ENCODE peak calls at places on chromosomes 16 and 17, in five cellular contexts. I is Right ventricle myocardium superior, G is T-cell, X is OCI-LY7, P is aorta. D is an unnamed sample.

GRCh38 chr17:43367588-43368242 is 31.1 kb upstream of the ARL4D start:
- DNase-seq in P (no peak), X (peak; percentile 89), I (no peak), G (no peak), D (peak; percentile 91)

GRCh38 chr16:4918790-4919210 is 18.1 kb downstream of the PPL start:
- DNase-seq in I (no peak), X (no peak), P (no peak), G (no peak), D (no peak)

GRCh38 chr17:40063034-40063765 is 435 bp downstream of the THRA start:
- DNase-seq in G (peak; percentile 36), I (peak; percentile 66), X (peak; percentile 66), P (peak; percentile 83), D (peak; percentile 72)

GRCh38 chr17:28725660-28726395 is at the start of gene TLCD1:
- DNase-seq in I (peak; percentile 84), X (peak; percentile 52), P (peak; percentile 91), G (peak; percentile 57), D (peak; percentile 92)

GRCh38 chr16:68319185-68319908 is 8.5 kb downstream of the PRMT7 start:
- DNase-seq in I (no peak), X (no peak), G (no peak), P (no peak), D (no peak)

GRCh38 chr16:27373312-27373711 is 28.7 kb upstream of the IL21R start:
- DNase-seq in G (no peak), X (no peak), I (no peak), P (no peak), D (no peak)

GRCh38 chr17:74454197-74455024 is 12.0 kb upstream of the CD300A start:
- DNase-seq in X (peak; percentile 48), I (peak; percentile 96), G (peak; percentile 45), P (peak; percentile 96), D (no peak)

GRCh38 chr16:80719573-80719972 is 84.8 kb downstream of the CDYL2 start:
- DNase-seq in I (no peak), X (peak; percentile 13), P (no peak), G (peak; percentile 17), D (peak; percentile 41)

GRCh38 chr17:21213005-21213404 is 956 bp downstream of the TMEM11 start:
- DNase-seq in X (no peak), I (no peak), P (no peak), G (no peak), D (no peak)

GRCh38 chr16:48899500-48899899 is 289.5 kb upstream of the N4BP1 start:
- DNase-seq in G (no peak), P (no peak), I (no peak), X (no peak), D (no peak)

GRCh38 chr17:82292251-82293154 is 19.0 kb upstream of the CSNK1D start:
- DNase-seq in P (peak; percentile 97), G (peak; percentile 89), I (peak; percentile 97), X (peak; percentile 100), D (peak; percentile 98)

GRCh38 chr17:60102632-60103047 is 23.9 kb upstream of the HEATR6 start:
- DNase-seq in P (peak; percentile 78), G (peak; percentile 23), I (peak; percentile 59), X (peak; percentile 26), D (peak; percentile 42)

GRCh38 chr16:84518804-84519341 is 14.4 kb upstream of the MEAK7 start:
- DNase-seq in I (no peak), G (peak; percentile 65), P (peak; percentile 68), X (no peak), D (no peak)

GRCh38 chr16:88409296-88410065 is 26.7 kb downstream of the ZNF469 start:
- DNase-seq in I (no peak), P (no peak), X (no peak), G (no peak), D (no peak)

GRCh38 chr17:19301274-19301946 is 61.1 kb downstream of the B9D1 start:
- DNase-seq in G (no peak), P (no peak), I (no peak), X (no peak), D (peak; percentile 27)

GRCh38 chr17:79023886-79024771 is at the start of gene C1QTNF1:
- DNase-seq in I (peak; percentile 83), X (no peak), P (peak; percentile 89), G (peak; percentile 26), D (no peak)

GRCh38 chr17:68909066-68909465 is 46.1 kb downstream of the ABCA8 start:
- DNase-seq in G (no peak), I (peak; percentile 45), X (peak; percentile 20), P (no peak), D (peak; percentile 51)

GRCh38 chr17:65541453-65541852 is 20.0 kb downstream of the AXIN2 start:
- DNase-seq in X (no peak), I (no peak), P (no peak), G (no peak), D (no peak)

GRCh38 chr17:20032636-20033035 is 23.5 kb downstream of the SPECC1 start:
- DNase-seq in I (no peak), G (no peak), X (no peak), P (no peak), D (no peak)

GRCh38 chr17:67491009-67491677 is 114.1 kb downstream of the PITPNC1 start:
- DNase-seq in I (peak; percentile 94), X (no peak), P (peak; percentile 91), G (no peak), D (no peak)